ENCODE peak calls at places on chromosomes 1 and 21, in nine cellular contexts. J, X, M, U, S, N, P, W and F are unnamed samples.

GRCh38 chr1:178566187-178566586 is 53.3 kb downstream of the TEX35 start:
- DNase-seq in U (no peak), M (no peak), P (no peak), S (no peak), J (peak), X (no peak), N (no peak), W (no peak), F (no peak)

GRCh38 chr1:234692961-234693360 is 83.0 kb upstream of the IRF2BP2 start:
- DNase-seq in N (no peak), X (no peak), P (no peak), W (no peak), S (no peak), M (no peak), J (no peak), U (no peak), F (no peak)

GRCh38 chr1:180953791-180954721 is 41.4 kb downstream of the KIAA1614 start:
- DNase-seq in J (peak), W (no peak), S (peak), N (no peak), X (no peak), P (peak), M (peak), U (no peak), F (peak)

GRCh38 chr1:106254748-106255147 is 801.7 kb upstream of the PRMT6 start:
- DNase-seq in X (no peak), P (no peak), U (no peak), N (no peak), S (no peak), M (peak), W (no peak), J (peak), F (no peak)

GRCh38 chr1:51858892-51859291 is 19.6 kb downstream of the NRDC start:
- DNase-seq in N (no peak), X (no peak), U (no peak), M (no peak), S (no peak), W (no peak), P (no peak), J (no peak), F (no peak)

GRCh38 chr1:201214461-201214860 is 23.8 kb downstream of the IGFN1 start:
- DNase-seq in U (no peak), N (no peak), P (no peak), S (no peak), M (no peak), W (no peak), J (no peak), X (no peak), F (no peak)

GRCh38 chr1:228225165-228225710 is 17.4 kb downstream of the OBSCN start:
- DNase-seq in N (no peak), P (no peak), W (no peak), M (no peak), S (no peak), X (no peak), U (no peak), J (no peak), F (no peak)

GRCh38 chr21:46067505-46068201 is 30.3 kb upstream of the COL6A2 start:
- DNase-seq in U (no peak), J (no peak), S (no peak), N (no peak), X (no peak), W (no peak), P (no peak), M (no peak), F (no peak)

GRCh38 chr1:85289848-85290335 is 13.5 kb upstream of the BCL10 start:
- DNase-seq in S (no peak), U (no peak), X (no peak), N (no peak), J (no peak), W (no peak), M (no peak), P (no peak), F (no peak)

GRCh38 chr1:180167021-180167701 is 12.5 kb downstream of the QSOX1 start:
- DNase-seq in P (no peak), U (peak), W (no peak), J (peak), M (no peak), N (no peak), X (no peak), S (no peak), F (no peak)

GRCh38 chr1:183303901-183304300 is 114.3 kb downstream of the NMNAT2 start:
- DNase-seq in M (no peak), J (peak), P (no peak), W (no peak), X (no peak), N (no peak), U (no peak), S (no peak), F (no peak)

GRCh38 chr1:40630488-40631223 is 34.8 kb downstream of the RIMS3 start:
- DNase-seq in S (no peak), J (peak), M (peak), X (no peak), N (peak), W (peak), U (no peak), P (no peak), F (peak)